ENCODE peak calls at places on chromosomes 11 and 22, in five cellular contexts. X is NCI-H1436; V is HEK293T; I is activated CD8-positive, alpha-beta T cell treated with anti-CD3 and anti-CD28 coated beads for 36 hours; A is activated T-cell treated with anti-CD3 and anti-CD28 coated beads for 48 hours. S is an unnamed sample.
A peak's percentile ranks its signal among the peaks of the same experiment; 100 is the strongest.

GRCh38 chr22:50293441-50294318 is 13.8 kb downstream of the PLXNB2 start:
- DNase-seq in X (peak; percentile 53), V (no peak), I (peak; percentile 53), A (no peak), S (peak; percentile 59)

GRCh38 chr22:39493759-39494158 is 8.3 kb upstream of the MIEF1 start:
- DNase-seq in X (no peak), V (no peak), I (no peak), A (no peak), S (no peak)

GRCh38 chr11:102256251-102256650 is 61.0 kb upstream of the BIRC3 start:
- DNase-seq in X (no peak), V (no peak), I (no peak), A (no peak), S (no peak)

GRCh38 chr11:128174465-128175101 is 412.8 kb downstream of the ETS1 start:
- DNase-seq in X (no peak), V (no peak), I (no peak), A (no peak), S (no peak)

GRCh38 chr11:111779118-111779517 is 12.9 kb upstream of the PPP2R1B start:
- DNase-seq in X (no peak), V (no peak), I (no peak), A (no peak), S (no peak)

GRCh38 chr11:94882931-94883330 is 90.4 kb downstream of the CWC15 start:
- DNase-seq in X (no peak), V (no peak), I (no peak), A (no peak), S (no peak)

GRCh38 chr11:85257837-85258236 is 369.3 kb downstream of the DLG2 start:
- DNase-seq in X (no peak), V (no peak), I (no peak), A (no peak), S (no peak)

GRCh38 chr22:44409211-44409648 is 88.8 kb downstream of the RTL6 start:
- DNase-seq in X (no peak), V (no peak), I (no peak), A (no peak), S (no peak)

GRCh38 chr11:116217006-116217405 is 555.8 kb downstream of the BUD13 start:
- DNase-seq in X (no peak), V (peak; percentile 63), I (peak; percentile 10), A (peak; percentile 7), S (peak; percentile 74)

GRCh38 chr22:39325392-39325932 is 6.0 kb upstream of the RPL3 start:
- DNase-seq in X (no peak), V (no peak), I (no peak), A (no peak), S (no peak)

GRCh38 chr11:83773950-83774880 is 488.0 kb upstream of the CCDC90B start:
- DNase-seq in X (peak; percentile 77), V (no peak), I (no peak), A (no peak), S (no peak)

GRCh38 chr11:35554491-35555237 is 29.2 kb upstream of the PAMR1 start:
- DNase-seq in X (no peak), V (peak; percentile 27), I (no peak), A (no peak), S (no peak)

GRCh38 chr11:31968774-31969433 is 122.0 kb upstream of the RCN1 start:
- DNase-seq in X (no peak), V (no peak), I (no peak), A (no peak), S (peak; percentile 33)

GRCh38 chr11:46392421-46393230 is 1.1 kb upstream of the CHRM4 start:
- DNase-seq in X (peak; percentile 79), V (peak; percentile 89), I (peak; percentile 81), A (peak; percentile 78), S (peak; percentile 92)

GRCh38 chr22:41899992-41900651 is 14.8 kb downstream of the SHISA8 start:
- DNase-seq in X (no peak), V (no peak), I (no peak), A (no peak), S (peak; percentile 79)

GRCh38 chr11:1755344-1756023 is 5.1 kb upstream of the IFITM10 start:
- DNase-seq in X (peak; percentile 21), V (no peak), I (peak; percentile 33), A (no peak), S (peak; percentile 86)

GRCh38 chr22:24005201-24005600 is at the start of gene GSTT4:
- DNase-seq in X (no peak), V (no peak), I (no peak), A (no peak), S (peak; percentile 94)

GRCh38 chr11:64306876-64307622 is 1.7 kb downstream of the ESRRA start:
- DNase-seq in X (no peak), V (no peak), I (no peak), A (no peak), S (peak; percentile 61)

GRCh38 chr11:16226245-16226644 is 130.1 kb downstream of the SOX6 start:
- DNase-seq in X (peak; percentile 69), V (no peak), I (no peak), A (no peak), S (peak; percentile 63)

GRCh38 chr22:19478466-19479357 is at the start of gene UFD1:
- DNase-seq in X (peak; percentile 56), V (peak; percentile 86), I (peak; percentile 84), A (peak; percentile 77), S (peak; percentile 91)

GRCh38 chr11:40178470-40178869 is 1281.0 kb downstream of the LRRC4C start:
- DNase-seq in X (no peak), V (no peak), I (no peak), A (no peak), S (no peak)

GRCh38 chr22:17120281-17120680 is 879 bp downstream of the TMEM121B start:
- DNase-seq in X (no peak), V (peak; percentile 67), I (peak; percentile 62), A (peak; percentile 44), S (peak; percentile 79)

GRCh38 chr11:65437436-65438227 is 15.0 kb downstream of the NEAT1 start:
- DNase-seq in X (no peak), V (no peak), I (no peak), A (no peak), S (no peak)

GRCh38 chr11:20599424-20600346 is at the start of gene SLC6A5:
- DNase-seq in X (no peak), V (peak; percentile 70), I (peak; percentile 63), A (peak; percentile 36), S (peak; percentile 68)

GRCh38 chr22:46744581-46744980 is 6.5 kb upstream of the CERK start:
- DNase-seq in X (no peak), V (no peak), I (no peak), A (no peak), S (peak; percentile 6)

GRCh38 chr11:20668844-20669832 is at the start of gene NELL1:
- DNase-seq in X (no peak), V (peak; percentile 38), I (no peak), A (no peak), S (no peak)

GRCh38 chr11:134288486-134288885 is 12.3 kb downstream of the GLB1L3 start:
- DNase-seq in X (no peak), V (no peak), I (no peak), A (no peak), S (no peak)

GRCh38 chr11:119015054-119015611 is 3.0 kb downstream of the RPS25 start:
- DNase-seq in X (no peak), V (no peak), I (no peak), A (no peak), S (no peak)

GRCh38 chr11:10709299-10710086 is 15.9 kb upstream of the IRAG1 start:
- DNase-seq in X (no peak), V (no peak), I (no peak), A (no peak), S (no peak)

GRCh38 chr11:125797641-125798040 is 9.7 kb downstream of the PATE3 start:
- DNase-seq in X (no peak), V (no peak), I (no peak), A (no peak), S (no peak)

GRCh38 chr22:28799125-28799833 is 1.1 kb downstream of the XBP1 start:
- DNase-seq in X (no peak), V (peak; percentile 37), I (peak; percentile 54), A (no peak), S (no peak)

GRCh38 chr22:37309221-37310074 is 27.1 kb downstream of the CYTH4 start:
- DNase-seq in X (no peak), V (no peak), I (peak; percentile 78), A (no peak), S (no peak)

GRCh38 chr22:22069450-22070370 is 87.1 kb upstream of the TOP3B start:
- DNase-seq in X (no peak), V (no peak), I (no peak), A (no peak), S (no peak)

GRCh38 chr11:113168804-113169342 is 145.5 kb upstream of the TTC12 start:
- DNase-seq in X (no peak), V (no peak), I (no peak), A (no peak), S (no peak)

GRCh38 chr11:35622070-35622469 is 3.8 kb downstream of the FJX1 start:
- DNase-seq in X (no peak), V (no peak), I (no peak), A (no peak), S (no peak)

GRCh38 chr22:23212061-23213030 is 32.0 kb downstream of the BCR start:
- DNase-seq in X (peak; percentile 33), V (no peak), I (no peak), A (no peak), S (no peak)

GRCh38 chr11:44950036-44950624 is 553 bp downstream of the TP53I11 start:
- DNase-seq in X (no peak), V (peak; percentile 31), I (peak; percentile 49), A (no peak), S (peak; percentile 66)

GRCh38 chr11:64063741-64064140 is 28.0 kb downstream of the FLRT1 start:
- DNase-seq in X (no peak), V (no peak), I (no peak), A (no peak), S (no peak)

S was measured in left ventricle myocardium superior.